ENCODE peak calls at places on chromosomes 2 and 18, in ten cellular contexts. Y is stimulated activated CD8-positive, alpha-beta memory T cell treated with anti-CD3 and anti-CD28 coated beads, Interleukin-2, amount 100 ng/mL, for 1 hour; Z is WTC11; I is cerebellar cortex; B is right lobe of liver; E is NCI-H748 treated with DMSO at 0.1 percent for 48 hours; P is caudate nucleus; N is activated T-cell treated with anti-CD3 and anti-CD28 coated beads for 24 hours; U is effector CD4-positive, alpha-beta T cell; K is upper lobe of right lung. L is an unnamed sample.

GRCh38 chr2:196291418-196291817 is 120.0 kb upstream of the STK17B start:
- DNase-seq in Y (no peak), Z (no peak), I (no peak), B (no peak), E (no peak), P (no peak), N (no peak), U (no peak), K (no peak), L (no peak)

GRCh38 chr2:230666885-230667712 is 45.5 kb upstream of the CAB39 start:
- DNase-seq in Y (no peak), Z (no peak), I (no peak), B (no peak), E (no peak), P (no peak), N (no peak), U (no peak), K (no peak), L (no peak)

GRCh38 chr2:218658671-218659257 is 659 bp downstream of the ZNF142 start:
- DNase-seq in Y (no peak), Z (peak; percentile 71), I (peak; percentile 49), B (no peak), E (peak; percentile 30), P (peak; percentile 20), N (peak; percentile 26), U (peak; percentile 16), K (no peak), L (peak; percentile 20)

GRCh38 chr2:157228946-157229345 is 28.6 kb upstream of the GALNT5 start:
- DNase-seq in Y (no peak), Z (no peak), I (no peak), B (no peak), E (no peak), P (no peak), N (no peak), U (no peak), K (no peak), L (no peak)

GRCh38 chr2:206296128-206296527 is 21.7 kb downstream of the ZDBF2 start:
- DNase-seq in Y (no peak), Z (no peak), I (no peak), B (no peak), E (no peak), P (no peak), N (no peak), U (no peak), K (no peak), L (no peak)

GRCh38 chr18:68456985-68457384 is 257.9 kb downstream of the TMX3 start:
- DNase-seq in Y (no peak), Z (no peak), I (no peak), B (no peak), E (no peak), P (no peak), N (no peak), U (no peak), K (no peak), L (no peak)

GRCh38 chr2:120845281-120845680 is 109.6 kb downstream of the GLI2 start:
- DNase-seq in Y (no peak), Z (no peak), I (no peak), B (no peak), E (no peak), P (no peak), N (no peak), U (no peak), K (no peak), L (no peak)

GRCh38 chr2:59826177-59826576 is 727.3 kb downstream of the BCL11A start:
- DNase-seq in Y (no peak), Z (no peak), I (peak; percentile 1), B (no peak), E (no peak), P (no peak), N (no peak), U (no peak), K (no peak), L (no peak)

GRCh38 chr18:22348521-22349316 is 69.0 kb downstream of the CTAGE1 start:
- DNase-seq in Y (no peak), Z (peak; percentile 64), I (no peak), B (peak; percentile 70), E (no peak), P (no peak), N (no peak), U (no peak), K (peak; percentile 87), L (no peak)

GRCh38 chr18:22933206-22933957 is at the start of gene RBBP8:
- DNase-seq in Y (peak; percentile 60), Z (peak; percentile 92), I (peak; percentile 83), B (peak; percentile 94), E (peak; percentile 71), P (peak; percentile 69), N (peak; percentile 82), U (peak; percentile 71), K (peak; percentile 92), L (peak; percentile 92)

GRCh38 chr18:27415495-27415894 is 230.4 kb upstream of the CHST9 start:
- DNase-seq in Y (no peak), Z (no peak), I (no peak), B (no peak), E (no peak), P (no peak), N (no peak), U (no peak), K (no peak), L (no peak)

GRCh38 chr2:241595600-241596140 is 37.1 kb downstream of the BOK start:
- DNase-seq in Y (no peak), Z (peak; percentile 50), I (no peak), B (no peak), E (no peak), P (no peak), N (no peak), U (no peak), K (no peak), L (no peak)

GRCh38 chr18:13112982-13113381 is 105.6 kb upstream of the LDLRAD4 start:
- DNase-seq in Y (no peak), Z (peak; percentile 82), I (peak; percentile 92), B (peak; percentile 76), E (peak; percentile 14), P (peak; percentile 72), N (no peak), U (no peak), K (no peak), L (peak; percentile 21)

GRCh38 chr2:113890253-113891235 is 655 bp downstream of the ACTR3 start:
- DNase-seq in Y (peak; percentile 60), Z (peak; percentile 62), I (peak; percentile 76), B (peak; percentile 70), E (no peak), P (peak; percentile 85), N (peak; percentile 64), U (peak; percentile 73), K (peak; percentile 79), L (peak; percentile 30)

GRCh38 chr2:216687646-216688045 is 7.7 kb downstream of the IGFBP5 start:
- DNase-seq in Y (no peak), Z (peak; percentile 84), I (peak; percentile 26), B (no peak), E (no peak), P (no peak), N (no peak), U (no peak), K (peak; percentile 39), L (no peak)

GRCh38 chr2:229268626-229269025 is 2.5 kb downstream of the PID1 start:
- DNase-seq in Y (no peak), Z (no peak), I (no peak), B (no peak), E (no peak), P (no peak), N (no peak), U (no peak), K (no peak), L (no peak)

GRCh38 chr2:82950148-82950547 is 1508.9 kb downstream of the SUCLG1 start:
- DNase-seq in Y (no peak), Z (no peak), I (no peak), B (no peak), E (peak; percentile 40), P (no peak), N (no peak), U (no peak), K (no peak), L (peak; percentile 47)

GRCh38 chr2:120318626-120319025 is 27.3 kb upstream of the INHBB start:
- DNase-seq in Y (no peak), Z (no peak), I (no peak), B (no peak), E (no peak), P (no peak), N (no peak), U (no peak), K (no peak), L (no peak)

GRCh38 chr2:111990375-111990774 is 64.7 kb upstream of the TMEM87B start:
- DNase-seq in Y (no peak), Z (no peak), I (no peak), B (no peak), E (no peak), P (no peak), N (no peak), U (no peak), K (no peak), L (no peak)

GRCh38 chr2:168912466-168913170 is 11.5 kb downstream of the G6PC2 start:
- DNase-seq in Y (no peak), Z (peak; percentile 44), I (peak; percentile 48), B (peak; percentile 46), E (peak; percentile 61), P (no peak), N (no peak), U (no peak), K (no peak), L (peak; percentile 28)

GRCh38 chr18:58163004-58163590 is 119.1 kb downstream of the NEDD4L start:
- DNase-seq in Y (no peak), Z (no peak), I (no peak), B (no peak), E (no peak), P (no peak), N (no peak), U (no peak), K (no peak), L (no peak)

GRCh38 chr2:42755161-42755900 is 8.6 kb downstream of the OXER1 start:
- DNase-seq in Y (no peak), Z (no peak), I (no peak), B (no peak), E (no peak), P (no peak), N (no peak), U (no peak), K (no peak), L (no peak)

GRCh38 chr2:239588451-239589269 is 187.8 kb upstream of the HDAC4 start:
- DNase-seq in Y (no peak), Z (peak; percentile 2), I (no peak), B (peak; percentile 10), E (no peak), P (no peak), N (no peak), U (no peak), K (peak; percentile 40), L (no peak)

GRCh38 chr2:105568323-105568610 is 169.4 kb upstream of the FHL2 start:
- DNase-seq in Y (no peak), Z (no peak), I (no peak), B (no peak), E (no peak), P (no peak), N (no peak), U (no peak), K (no peak), L (no peak)

GRCh38 chr2:10097352-10098148 is 17.3 kb upstream of the CYS1 start:
- DNase-seq in Y (no peak), Z (peak; percentile 82), I (peak; percentile 68), B (peak; percentile 75), E (peak; percentile 49), P (peak; percentile 53), N (no peak), U (no peak), K (peak; percentile 83), L (peak; percentile 89)

GRCh38 chr18:24672165-24672950 is 211.9 kb downstream of the HRH4 start:
- DNase-seq in Y (no peak), Z (no peak), I (peak; percentile 87), B (no peak), E (no peak), P (peak; percentile 19), N (no peak), U (no peak), K (no peak), L (peak; percentile 45)

GRCh38 chr18:39500320-39500719 is 1934.7 kb upstream of the CELF4 start:
- DNase-seq in Y (no peak), Z (peak; percentile 20), I (no peak), B (no peak), E (no peak), P (no peak), N (no peak), U (no peak), K (no peak), L (no peak)

GRCh38 chr2:95331606-95332005 is 34.5 kb downstream of the KCNIP3 start:
- DNase-seq in Y (no peak), Z (no peak), I (no peak), B (no peak), E (no peak), P (no peak), N (no peak), U (no peak), K (peak; percentile 34), L (no peak)

L was measured in NCI-H345.